ENCODE peak calls at places on chromosomes 2 and 18, in five cellular contexts. One of them, this sample, is unnamed.

GRCh38 chr2:66698879-66699278 is 264.0 kb downstream of the MEIS1 start:
- DNase-seq in neural crest cell: no peak
- DNase-seq in activated CD4-positive, alpha-beta T cell treated with anti-CD3 and anti-CD28 coated beads, Interleukin-2, amount 50 U/mL, for 4 hours: no peak
- DNase-seq in GM03348: no peak
- DNase-seq in LoVo: no peak
- DNase-seq in this sample: no peak

GRCh38 chr2:100321181-100321880 is 970 bp downstream of the LONRF2 start:
- DNase-seq in neural crest cell: peak; percentile 28
- DNase-seq in activated CD4-positive, alpha-beta T cell treated with anti-CD3 and anti-CD28 coated beads, Interleukin-2, amount 50 U/mL, for 4 hours: no peak
- DNase-seq in GM03348: peak; percentile 58
- DNase-seq in LoVo: no peak
- DNase-seq in this sample: no peak

GRCh38 chr18:63216911-63217311 is 102.7 kb downstream of the BCL2 start:
- DNase-seq in neural crest cell: no peak
- DNase-seq in activated CD4-positive, alpha-beta T cell treated with anti-CD3 and anti-CD28 coated beads, Interleukin-2, amount 50 U/mL, for 4 hours: no peak
- DNase-seq in GM03348: no peak
- DNase-seq in LoVo: no peak
- DNase-seq in this sample: no peak

GRCh38 chr2:45241061-45241561 is 231.9 kb upstream of the SIX2 start:
- DNase-seq in neural crest cell: no peak
- DNase-seq in activated CD4-positive, alpha-beta T cell treated with anti-CD3 and anti-CD28 coated beads, Interleukin-2, amount 50 U/mL, for 4 hours: no peak
- DNase-seq in GM03348: peak; percentile 50
- DNase-seq in LoVo: peak; percentile 44
- DNase-seq in this sample: no peak

GRCh38 chr18:24837065-24837464 is 376.6 kb downstream of the HRH4 start:
- DNase-seq in neural crest cell: no peak
- DNase-seq in activated CD4-positive, alpha-beta T cell treated with anti-CD3 and anti-CD28 coated beads, Interleukin-2, amount 50 U/mL, for 4 hours: no peak
- DNase-seq in GM03348: peak; percentile 32
- DNase-seq in LoVo: peak; percentile 8
- DNase-seq in this sample: no peak

GRCh38 chr18:21897811-21898210 is 157.2 kb downstream of the MIB1 start:
- DNase-seq in neural crest cell: peak; percentile 60
- DNase-seq in activated CD4-positive, alpha-beta T cell treated with anti-CD3 and anti-CD28 coated beads, Interleukin-2, amount 50 U/mL, for 4 hours: no peak
- DNase-seq in GM03348: peak; percentile 79
- DNase-seq in LoVo: peak; percentile 46
- DNase-seq in this sample: peak; percentile 31

GRCh38 chr18:10928971-10929373 is 220.4 kb downstream of the PIEZO2 start:
- DNase-seq in neural crest cell: no peak
- DNase-seq in activated CD4-positive, alpha-beta T cell treated with anti-CD3 and anti-CD28 coated beads, Interleukin-2, amount 50 U/mL, for 4 hours: no peak
- DNase-seq in GM03348: no peak
- DNase-seq in LoVo: no peak
- DNase-seq in this sample: no peak

GRCh38 chr2:148926291-148926961 is 51.4 kb downstream of the KIF5C start:
- DNase-seq in neural crest cell: peak; percentile 48
- DNase-seq in activated CD4-positive, alpha-beta T cell treated with anti-CD3 and anti-CD28 coated beads, Interleukin-2, amount 50 U/mL, for 4 hours: peak; percentile 34
- DNase-seq in GM03348: peak; percentile 71
- DNase-seq in LoVo: no peak
- DNase-seq in this sample: peak; percentile 27

GRCh38 chr2:105686588-105686987 is 58.1 kb upstream of the NCK2 start:
- DNase-seq in neural crest cell: no peak
- DNase-seq in activated CD4-positive, alpha-beta T cell treated with anti-CD3 and anti-CD28 coated beads, Interleukin-2, amount 50 U/mL, for 4 hours: no peak
- DNase-seq in GM03348: no peak
- DNase-seq in LoVo: no peak
- DNase-seq in this sample: no peak

GRCh38 chr2:225558425-225558824 is 158.9 kb downstream of the NYAP2 start:
- DNase-seq in neural crest cell: no peak
- DNase-seq in activated CD4-positive, alpha-beta T cell treated with anti-CD3 and anti-CD28 coated beads, Interleukin-2, amount 50 U/mL, for 4 hours: no peak
- DNase-seq in GM03348: no peak
- DNase-seq in LoVo: no peak
- DNase-seq in this sample: no peak

GRCh38 chr18:70781860-70782453 is 493.1 kb downstream of the SOCS6 start:
- DNase-seq in neural crest cell: peak; percentile 71
- DNase-seq in activated CD4-positive, alpha-beta T cell treated with anti-CD3 and anti-CD28 coated beads, Interleukin-2, amount 50 U/mL, for 4 hours: peak; percentile 59
- DNase-seq in GM03348: peak; percentile 5
- DNase-seq in LoVo: peak; percentile 22
- DNase-seq in this sample: peak; percentile 68

GRCh38 chr2:206250041-206250897 is 24.2 kb upstream of the ZDBF2 start:
- DNase-seq in neural crest cell: no peak
- DNase-seq in activated CD4-positive, alpha-beta T cell treated with anti-CD3 and anti-CD28 coated beads, Interleukin-2, amount 50 U/mL, for 4 hours: no peak
- DNase-seq in GM03348: peak; percentile 42
- DNase-seq in LoVo: no peak
- DNase-seq in this sample: no peak

GRCh38 chr2:197229509-197230458 is 80.8 kb downstream of the ANKRD44 start:
- DNase-seq in neural crest cell: no peak
- DNase-seq in activated CD4-positive, alpha-beta T cell treated with anti-CD3 and anti-CD28 coated beads, Interleukin-2, amount 50 U/mL, for 4 hours: no peak
- DNase-seq in GM03348: peak; percentile 63
- DNase-seq in LoVo: no peak
- DNase-seq in this sample: no peak

GRCh38 chr2:39435974-39436591 is 1.0 kb downstream of the MAP4K3 start:
- DNase-seq in neural crest cell: peak; percentile 22
- DNase-seq in activated CD4-positive, alpha-beta T cell treated with anti-CD3 and anti-CD28 coated beads, Interleukin-2, amount 50 U/mL, for 4 hours: no peak
- DNase-seq in GM03348: peak; percentile 44
- DNase-seq in LoVo: peak; percentile 14
- DNase-seq in this sample: peak; percentile 27

GRCh38 chr2:169815849-169816248 is 8.9 kb downstream of the METTL5 start:
- DNase-seq in neural crest cell: no peak
- DNase-seq in activated CD4-positive, alpha-beta T cell treated with anti-CD3 and anti-CD28 coated beads, Interleukin-2, amount 50 U/mL, for 4 hours: no peak
- DNase-seq in GM03348: peak; percentile 33
- DNase-seq in LoVo: no peak
- DNase-seq in this sample: no peak

GRCh38 chr18:50203801-50204604 is 9.1 kb upstream of the MYO5B start:
- DNase-seq in neural crest cell: peak; percentile 60
- DNase-seq in activated CD4-positive, alpha-beta T cell treated with anti-CD3 and anti-CD28 coated beads, Interleukin-2, amount 50 U/mL, for 4 hours: no peak
- DNase-seq in GM03348: peak; percentile 58
- DNase-seq in LoVo: peak; percentile 59
- DNase-seq in this sample: peak; percentile 76

GRCh38 chr2:196939381-196939780 is 12.9 kb upstream of the PGAP1 start:
- DNase-seq in neural crest cell: no peak
- DNase-seq in activated CD4-positive, alpha-beta T cell treated with anti-CD3 and anti-CD28 coated beads, Interleukin-2, amount 50 U/mL, for 4 hours: no peak
- DNase-seq in GM03348: no peak
- DNase-seq in LoVo: no peak
- DNase-seq in this sample: no peak

GRCh38 chr2:37780097-37780676 is 108.7 kb upstream of the CDC42EP3 start:
- DNase-seq in neural crest cell: no peak
- DNase-seq in activated CD4-positive, alpha-beta T cell treated with anti-CD3 and anti-CD28 coated beads, Interleukin-2, amount 50 U/mL, for 4 hours: no peak
- DNase-seq in GM03348: peak; percentile 22
- DNase-seq in LoVo: no peak
- DNase-seq in this sample: no peak

GRCh38 chr18:48165104-48165866 is 234.8 kb upstream of the SMAD2 start:
- DNase-seq in neural crest cell: no peak
- DNase-seq in activated CD4-positive, alpha-beta T cell treated with anti-CD3 and anti-CD28 coated beads, Interleukin-2, amount 50 U/mL, for 4 hours: no peak
- DNase-seq in GM03348: no peak
- DNase-seq in LoVo: no peak
- DNase-seq in this sample: no peak

GRCh38 chr18:44895176-44895798 is 214.6 kb downstream of the SETBP1 start:
- DNase-seq in neural crest cell: no peak
- DNase-seq in activated CD4-positive, alpha-beta T cell treated with anti-CD3 and anti-CD28 coated beads, Interleukin-2, amount 50 U/mL, for 4 hours: no peak
- DNase-seq in GM03348: peak; percentile 39
- DNase-seq in LoVo: no peak
- DNase-seq in this sample: peak; percentile 70

GRCh38 chr2:152432206-152432653 is 97.3 kb downstream of the FMNL2 start:
- DNase-seq in neural crest cell: no peak
- DNase-seq in activated CD4-positive, alpha-beta T cell treated with anti-CD3 and anti-CD28 coated beads, Interleukin-2, amount 50 U/mL, for 4 hours: no peak
- DNase-seq in GM03348: peak; percentile 75
- DNase-seq in LoVo: no peak
- DNase-seq in this sample: no peak

GRCh38 chr2:208062113-208062512 is 36.8 kb upstream of the PLEKHM3 start:
- DNase-seq in neural crest cell: no peak
- DNase-seq in activated CD4-positive, alpha-beta T cell treated with anti-CD3 and anti-CD28 coated beads, Interleukin-2, amount 50 U/mL, for 4 hours: no peak
- DNase-seq in GM03348: no peak
- DNase-seq in LoVo: peak; percentile 25
- DNase-seq in this sample: no peak

GRCh38 chr2:48428449-48428848 is 101.5 kb upstream of the STON1 start:
- DNase-seq in neural crest cell: no peak
- DNase-seq in activated CD4-positive, alpha-beta T cell treated with anti-CD3 and anti-CD28 coated beads, Interleukin-2, amount 50 U/mL, for 4 hours: no peak
- DNase-seq in GM03348: no peak
- DNase-seq in LoVo: no peak
- DNase-seq in this sample: no peak

GRCh38 chr18:13804305-13804704 is 19.6 kb upstream of the MC5R start:
- DNase-seq in neural crest cell: no peak
- DNase-seq in activated CD4-positive, alpha-beta T cell treated with anti-CD3 and anti-CD28 coated beads, Interleukin-2, amount 50 U/mL, for 4 hours: no peak
- DNase-seq in GM03348: no peak
- DNase-seq in LoVo: no peak
- DNase-seq in this sample: no peak

GRCh38 chr18:12405066-12405465 is 2.7 kb upstream of the PRELID3A start:
- DNase-seq in neural crest cell: no peak
- DNase-seq in activated CD4-positive, alpha-beta T cell treated with anti-CD3 and anti-CD28 coated beads, Interleukin-2, amount 50 U/mL, for 4 hours: no peak
- DNase-seq in GM03348: no peak
- DNase-seq in LoVo: no peak
- DNase-seq in this sample: no peak

GRCh38 chr2:234816056-234816455 is 135.8 kb upstream of the SH3BP4 start:
- DNase-seq in neural crest cell: no peak
- DNase-seq in activated CD4-positive, alpha-beta T cell treated with anti-CD3 and anti-CD28 coated beads, Interleukin-2, amount 50 U/mL, for 4 hours: no peak
- DNase-seq in GM03348: no peak
- DNase-seq in LoVo: no peak
- DNase-seq in this sample: no peak

GRCh38 chr18:50179465-50179864 is 15.5 kb downstream of the MYO5B start:
- DNase-seq in neural crest cell: no peak
- DNase-seq in activated CD4-positive, alpha-beta T cell treated with anti-CD3 and anti-CD28 coated beads, Interleukin-2, amount 50 U/mL, for 4 hours: no peak
- DNase-seq in GM03348: no peak
- DNase-seq in LoVo: no peak
- DNase-seq in this sample: no peak

GRCh38 chr18:23982154-23983071 is 32.1 kb upstream of the TTC39C start:
- DNase-seq in neural crest cell: no peak
- DNase-seq in activated CD4-positive, alpha-beta T cell treated with anti-CD3 and anti-CD28 coated beads, Interleukin-2, amount 50 U/mL, for 4 hours: no peak
- DNase-seq in GM03348: peak; percentile 63
- DNase-seq in LoVo: no peak
- DNase-seq in this sample: no peak

GRCh38 chr18:45978084-45978483 is 11.0 kb upstream of the EPG5 start:
- DNase-seq in neural crest cell: no peak
- DNase-seq in activated CD4-positive, alpha-beta T cell treated with anti-CD3 and anti-CD28 coated beads, Interleukin-2, amount 50 U/mL, for 4 hours: no peak
- DNase-seq in GM03348: no peak
- DNase-seq in LoVo: no peak
- DNase-seq in this sample: no peak

GRCh38 chr2:71932027-71932779 is 215.5 kb downstream of the CYP26B1 start:
- DNase-seq in neural crest cell: no peak
- DNase-seq in activated CD4-positive, alpha-beta T cell treated with anti-CD3 and anti-CD28 coated beads, Interleukin-2, amount 50 U/mL, for 4 hours: no peak
- DNase-seq in GM03348: peak; percentile 1
- DNase-seq in LoVo: no peak
- DNase-seq in this sample: no peak

GRCh38 chr18:75548353-75548752 is 120.8 kb upstream of the SMIM21 start:
- DNase-seq in neural crest cell: peak; percentile 18
- DNase-seq in activated CD4-positive, alpha-beta T cell treated with anti-CD3 and anti-CD28 coated beads, Interleukin-2, amount 50 U/mL, for 4 hours: no peak
- DNase-seq in GM03348: no peak
- DNase-seq in LoVo: no peak
- DNase-seq in this sample: peak; percentile 2

GRCh38 chr2:112085916-112086669 is 31.0 kb downstream of the TMEM87B start:
- DNase-seq in neural crest cell: no peak
- DNase-seq in activated CD4-positive, alpha-beta T cell treated with anti-CD3 and anti-CD28 coated beads, Interleukin-2, amount 50 U/mL, for 4 hours: no peak
- DNase-seq in GM03348: no peak
- DNase-seq in LoVo: no peak
- DNase-seq in this sample: no peak

GRCh38 chr2:40760071-40760666 is 308.3 kb upstream of the SLC8A1 start:
- DNase-seq in neural crest cell: no peak
- DNase-seq in activated CD4-positive, alpha-beta T cell treated with anti-CD3 and anti-CD28 coated beads, Interleukin-2, amount 50 U/mL, for 4 hours: no peak
- DNase-seq in GM03348: peak; percentile 64
- DNase-seq in LoVo: no peak
- DNase-seq in this sample: peak; percentile 6